ENCODE peak calls at places on chromosomes 3 and 15, in eight cellular contexts. W, G, V, K, Q, T, B and X are unnamed samples.

GRCh38 chr3:193869221-193870201 is 266.4 kb upstream of the HES1 start:
- DNase-seq in W (peak; percentile 97), G (peak; percentile 75), V (no peak), K (peak; percentile 79), Q (no peak), T (peak; percentile 77), B (no peak), X (peak; percentile 86)

GRCh38 chr3:127196002-127196401 is 3.1 kb downstream of the PRR23E start:
- DNase-seq in W (no peak), G (no peak), V (no peak), K (no peak), Q (no peak), T (no peak), B (no peak), X (no peak)

GRCh38 chr3:156611870-156612494 is 57.1 kb upstream of the SSR3 start:
- DNase-seq in W (no peak), G (no peak), V (no peak), K (no peak), Q (no peak), T (no peak), B (no peak), X (no peak)

GRCh38 chr3:160403796-160404510 is 4.5 kb downstream of the SMC4 start:
- DNase-seq in W (no peak), G (no peak), V (no peak), K (no peak), Q (peak; percentile 39), T (no peak), B (peak; percentile 40), X (no peak)

GRCh38 chr15:99506399-99506798 is 59.4 kb upstream of the MEF2A start:
- DNase-seq in W (no peak), G (no peak), V (no peak), K (no peak), Q (no peak), T (no peak), B (no peak), X (no peak)

GRCh38 chr3:46717447-46718231 is at the start of gene PRSS50:
- DNase-seq in W (no peak), G (peak; percentile 16), V (no peak), K (no peak), Q (peak; percentile 22), T (peak; percentile 90), B (no peak), X (no peak)

GRCh38 chr15:39936187-39936586 is 2.3 kb downstream of the EIF2AK4 start:
- DNase-seq in W (peak; percentile 92), G (no peak), V (no peak), K (no peak), Q (peak; percentile 75), T (no peak), B (no peak), X (no peak)

GRCh38 chr3:177673105-177673804 is 476.0 kb upstream of the TBL1XR1 start:
- DNase-seq in W (no peak), G (no peak), V (no peak), K (no peak), Q (peak; percentile 94), T (no peak), B (no peak), X (peak; percentile 57)

GRCh38 chr3:172201136-172201989 is 162.0 kb downstream of the FNDC3B start:
- DNase-seq in W (no peak), G (no peak), V (no peak), K (no peak), Q (peak; percentile 98), T (no peak), B (no peak), X (peak; percentile 65)

GRCh38 chr3:183185696-183186095 is 23.2 kb upstream of the LAMP3 start:
- DNase-seq in W (peak; percentile 85), G (no peak), V (no peak), K (no peak), Q (peak; percentile 85), T (no peak), B (no peak), X (peak; percentile 46)

DNA sequence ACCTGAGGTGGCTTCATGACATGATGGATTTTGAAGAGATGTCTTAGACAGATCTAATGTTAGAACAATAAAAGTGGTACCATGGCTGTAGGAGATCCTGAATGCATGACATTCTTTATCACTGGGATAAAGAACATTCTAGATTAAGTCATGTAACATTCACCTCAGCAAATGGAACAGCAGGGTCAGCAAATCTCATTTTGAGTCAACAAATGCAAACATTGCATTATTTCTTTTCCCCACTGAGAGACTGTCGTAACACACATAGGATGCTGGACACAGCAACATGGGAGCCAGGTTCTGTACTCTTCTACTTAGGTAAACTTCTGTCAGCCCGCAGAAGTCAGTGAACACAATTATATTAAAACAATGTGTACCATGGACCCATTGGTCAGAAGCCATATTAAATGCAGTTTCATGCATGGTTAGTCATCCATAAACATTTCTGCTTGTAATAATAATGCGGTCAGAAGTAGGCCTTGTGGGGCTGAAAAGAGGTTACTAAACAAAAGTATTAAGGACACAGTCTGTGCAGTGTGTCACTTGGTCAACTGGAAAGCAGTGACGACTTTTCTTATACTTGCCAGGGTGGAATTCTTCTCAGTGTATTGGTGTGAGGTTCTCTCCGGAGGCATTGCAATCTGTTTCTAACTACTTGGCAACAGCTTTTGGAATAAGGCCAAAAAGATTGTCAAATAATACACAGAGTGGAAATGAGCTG is 46.6 kb downstream of the CHL1 start:
- DNase-seq in W (peak; percentile 31), G (no peak), V (no peak), K (no peak), Q (peak; percentile 1), T (no peak), B (no peak), X (no peak)
- H3K4me3 ChIP-seq in W (no peak overlapping the region), G (no peak overlapping the region), V (no peak overlapping the region), K (no peak overlapping the region), Q (no peak overlapping the region), T (no peak overlapping the region), B (no peak overlapping the region), X (no peak overlapping the region)

DNA sequence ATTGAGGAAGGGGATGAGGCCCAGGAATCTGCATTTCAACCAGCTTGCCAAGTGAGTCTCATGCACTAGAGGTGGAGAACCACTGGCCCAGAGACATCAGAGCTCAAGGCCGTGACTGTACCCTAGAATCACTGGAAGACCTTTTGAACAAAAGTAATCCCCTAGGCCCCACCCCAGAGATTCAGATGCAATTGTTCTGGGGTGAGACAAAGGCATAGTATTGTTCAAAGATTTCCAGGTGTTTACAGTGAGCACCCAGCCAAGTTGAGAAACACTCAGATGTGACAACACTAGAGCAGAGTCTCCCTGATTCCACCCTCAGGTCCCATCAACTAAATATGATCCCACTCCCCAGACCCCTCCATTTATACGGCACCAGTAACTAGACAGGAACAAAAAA is 290.3 kb upstream of the TLE3 start:
- DNase-seq in W (no peak), G (no peak), V (no peak), K (no peak), Q (no peak), T (no peak), B (no peak), X (no peak)
- H3K27ac ChIP-seq in W (no peak overlapping the region), G (no peak overlapping the region), V (no peak overlapping the region), K (no peak overlapping the region), Q (no peak overlapping the region), T (no peak overlapping the region), B (no peak overlapping the region), X (no peak overlapping the region)

GRCh38 chr3:141260131-141260927 is 28.7 kb downstream of the PXYLP1 start:
- DNase-seq in W (no peak), G (peak; percentile 39), V (no peak), K (no peak), Q (no peak), T (no peak), B (no peak), X (no peak)

GRCh38 chr3:141255137-141255536 is 23.5 kb downstream of the PXYLP1 start:
- DNase-seq in W (no peak), G (no peak), V (no peak), K (no peak), Q (no peak), T (no peak), B (no peak), X (no peak)

GRCh38 chr3:141261472-141262171 is 30.0 kb downstream of the PXYLP1 start:
- DNase-seq in W (no peak), G (no peak), V (no peak), K (no peak), Q (peak; percentile 25), T (no peak), B (no peak), X (no peak)

GRCh38 chr3:141255864-141256263 is 24.2 kb downstream of the PXYLP1 start:
- DNase-seq in W (no peak), G (peak; percentile 49), V (no peak), K (no peak), Q (peak; percentile 61), T (peak; percentile 71), B (no peak), X (no peak)

DNA sequence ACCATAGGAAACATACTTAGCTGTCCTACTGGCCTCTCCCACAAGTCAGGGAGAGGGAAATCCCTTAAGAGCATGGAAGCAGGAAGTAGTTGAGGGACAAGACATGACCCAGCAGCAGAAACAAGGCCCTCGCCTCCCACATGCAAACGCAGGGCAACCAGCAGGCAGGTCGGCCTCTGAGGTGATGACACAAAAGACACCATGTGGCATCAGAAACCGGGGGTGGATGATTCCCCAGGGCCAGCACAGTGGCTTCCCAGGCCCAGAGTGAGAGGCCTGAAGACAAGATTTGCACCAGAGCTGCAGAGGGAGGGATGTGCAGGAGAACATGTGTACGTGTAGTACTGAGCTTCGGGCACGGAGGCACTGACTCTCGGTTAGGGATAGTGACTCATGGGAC is 26.3 kb downstream of the PXYLP1 start:
- DNase-seq in W (no peak), G (no peak), V (no peak), K (no peak), Q (no peak), T (no peak), B (no peak), X (no peak)
- TF ChIP-seq EZH2phosphoT487 in W (no peak), G (no peak), V (no peak), K (no peak), Q (no peak), T (no peak), B (no peak), X (no peak)

GRCh38 chr15:82297546-82297945 is 34.9 kb downstream of the SAXO2 start:
- DNase-seq in W (peak; percentile 7), G (no peak), V (no peak), K (no peak), Q (no peak), T (no peak), B (no peak), X (no peak)

GRCh38 chr15:82298520-82298919 is 35.9 kb downstream of the SAXO2 start:
- DNase-seq in W (no peak), G (no peak), V (no peak), K (no peak), Q (no peak), T (peak; percentile 11), B (no peak), X (no peak)

GRCh38 chr15:82300883-82301282 is 38.3 kb downstream of the SAXO2 start:
- DNase-seq in W (no peak), G (no peak), V (no peak), K (no peak), Q (no peak), T (no peak), B (no peak), X (no peak)

GRCh38 chr15:82301296-82302016 is 38.8 kb downstream of the SAXO2 start:
- DNase-seq in W (no peak), G (no peak), V (no peak), K (no peak), Q (no peak), T (no peak), B (no peak), X (no peak)

DNA sequence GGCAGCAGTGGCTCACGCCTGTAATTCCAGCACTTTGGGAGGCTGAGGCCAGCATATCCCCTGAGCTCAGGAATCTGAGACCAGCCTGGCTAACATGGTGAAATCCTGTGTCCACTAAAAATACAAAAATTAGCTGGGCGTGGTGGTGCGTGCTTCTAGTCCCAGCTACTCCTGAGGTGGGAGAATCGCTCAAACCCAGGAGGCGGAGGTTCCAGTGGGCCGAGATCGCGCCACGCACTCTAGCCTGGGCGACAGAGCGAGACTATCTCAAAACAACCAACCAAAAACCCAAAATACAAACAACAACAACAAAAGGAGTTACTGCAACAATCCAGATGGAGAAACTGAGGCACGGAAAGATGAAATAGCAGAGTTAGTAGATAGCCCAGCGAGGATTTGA is 35.4 kb downstream of the SAXO2 start:
- DNase-seq in W (no peak), G (no peak), V (no peak), K (no peak), Q (no peak), T (no peak), B (no peak), X (no peak)
- H3K4me3 ChIP-seq in W (no peak overlapping the region), G (no peak overlapping the region), V (no peak overlapping the region), K (no peak overlapping the region), Q (no peak overlapping the region), T (no peak overlapping the region), B (no peak overlapping the region), X (no peak overlapping the region)